ENCODE peak calls at places on chromosomes 6 and 20, in six cellular contexts. X is CD4-positive, alpha-beta memory T cell; Q is GM23248; W is OCI-LY7; D is fibroblast of mammary gland; L is GM06990. A is an unnamed sample.

GRCh38 chr20:64216036-64216435 is 39.5 kb upstream of the PCMTD2 start:
- DNase-seq in X (no peak), Q (no peak), W (no peak), D (no peak), L (no peak), A (no peak)

GRCh38 chr6:26217714-26218075 is 130.5 kb downstream of the HFE start:
- DNase-seq in X (no peak), Q (peak; percentile 9), W (no peak), D (no peak), L (peak; percentile 48), A (no peak)

GRCh38 chr20:44326391-44327159 is 10.3 kb upstream of the R3HDML start:
- DNase-seq in X (no peak), Q (peak; percentile 21), W (no peak), D (no peak), L (no peak), A (no peak)

GRCh38 chr20:43835944-43836540 is 78.6 kb upstream of the TOX2 start:
- DNase-seq in X (no peak), Q (no peak), W (no peak), D (no peak), L (no peak), A (no peak)

GRCh38 chr20:60453847-60454246 is 495.6 kb downstream of the CDH26 start:
- DNase-seq in X (no peak), Q (no peak), W (peak; percentile 2), D (no peak), L (no peak), A (no peak)

GRCh38 chr20:23753589-23753988 is 2.9 kb upstream of the CST1 start:
- DNase-seq in X (no peak), Q (no peak), W (no peak), D (peak; percentile 47), L (no peak), A (no peak)

GRCh38 chr6:33750244-33750991 is 3.7 kb upstream of the IP6K3 start:
- DNase-seq in X (no peak), Q (peak; percentile 31), W (no peak), D (peak; percentile 49), L (no peak), A (no peak)

GRCh38 chr6:106117579-106117978 is 31.4 kb downstream of the PRDM1 start:
- DNase-seq in X (peak; percentile 87), Q (no peak), W (no peak), D (no peak), L (no peak), A (peak; percentile 65)

GRCh38 chr6:112189494-112189893 is 64.9 kb downstream of the LAMA4 start:
- DNase-seq in X (no peak), Q (peak; percentile 58), W (no peak), D (peak; percentile 93), L (no peak), A (no peak)

GRCh38 chr6:34513628-34514027 is 42.5 kb downstream of the SPDEF start:
- DNase-seq in X (no peak), Q (no peak), W (no peak), D (no peak), L (no peak), A (no peak)

GRCh38 chr20:61902213-61902869 is 163.3 kb downstream of the TAF4 start:
- DNase-seq in X (no peak), Q (no peak), W (no peak), D (no peak), L (no peak), A (no peak)

GRCh38 chr6:152661776-152662175 is 24.6 kb upstream of the SYNE1 start:
- DNase-seq in X (no peak), Q (no peak), W (no peak), D (no peak), L (no peak), A (no peak)

GRCh38 chr6:143357152-143357551 is 93.3 kb downstream of the ADAT2 start:
- DNase-seq in X (no peak), Q (no peak), W (no peak), D (no peak), L (no peak), A (no peak)

GRCh38 chr6:143361536-143362191 is 88.8 kb downstream of the ADAT2 start:
- DNase-seq in X (no peak), Q (no peak), W (no peak), D (no peak), L (no peak), A (no peak)

GRCh38 chr6:143362192-143362558 is 88.3 kb downstream of the ADAT2 start:
- DNase-seq in X (no peak), Q (no peak), W (no peak), D (no peak), L (no peak), A (no peak)
- H3K4me3 ChIP-seq in X (no peak overlapping the region), Q (no peak overlapping the region), W (no peak overlapping the region), D (no peak overlapping the region), L (no peak overlapping the region), A (no peak overlapping the region)

GRCh38 chr6:29724937-29725869 is 2.0 kb downstream of the HLA-F start:
- DNase-seq in X (no peak), Q (no peak), W (no peak), D (no peak), L (no peak), A (no peak)
- H3K4me3 ChIP-seq in X (peak overlapping the region; percentile 95), Q (no peak overlapping the region), W (no peak overlapping the region), D (no peak overlapping the region), L (peak overlapping the region; percentile 100), A (peak overlapping the region; percentile 95)

DNA sequence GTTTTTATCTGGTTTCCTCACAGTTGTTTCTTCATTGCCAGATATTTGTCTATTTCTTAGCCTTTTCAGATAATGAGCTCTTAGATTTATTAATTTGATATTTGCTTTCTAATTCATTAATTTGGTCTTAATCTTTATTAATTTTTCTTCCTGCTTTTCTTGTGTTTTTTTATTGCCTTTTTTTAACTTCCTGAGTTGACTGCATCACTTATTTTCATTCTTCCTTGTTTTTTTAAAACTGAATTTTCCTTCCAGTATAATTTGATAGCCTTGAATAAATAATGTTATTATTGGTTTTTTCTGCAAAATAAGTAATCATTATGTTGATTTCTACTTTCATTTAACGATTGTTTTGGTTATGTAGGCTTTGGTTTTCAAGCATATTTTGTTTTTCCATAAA is 91.5 kb downstream of the RNF144B start:
- DNase-seq in X (no peak), Q (no peak), W (no peak), D (no peak), L (no peak), A (no peak)
- H3K4me3 ChIP-seq in X (no peak overlapping the region), Q (no peak overlapping the region), W (no peak overlapping the region), D (no peak overlapping the region), L (no peak overlapping the region), A (no peak overlapping the region)

GRCh38 chr20:58194176-58194796 is 34.2 kb downstream of the ANKRD60 start:
- DNase-seq in X (no peak), Q (peak; percentile 20), W (no peak), D (peak; percentile 35), L (no peak), A (no peak)

GRCh38 chr20:58197185-58197469 is 31.3 kb downstream of the ANKRD60 start:
- DNase-seq in X (no peak), Q (no peak), W (no peak), D (no peak), L (no peak), A (no peak)

GRCh38 chr20:58195047-58195446 is 33.4 kb downstream of the ANKRD60 start:
- DNase-seq in X (no peak), Q (no peak), W (no peak), D (no peak), L (no peak), A (no peak)

GRCh38 chr20:58198384-58198783 is 30.1 kb downstream of the ANKRD60 start:
- DNase-seq in X (no peak), Q (no peak), W (no peak), D (no peak), L (no peak), A (no peak)

DNA sequence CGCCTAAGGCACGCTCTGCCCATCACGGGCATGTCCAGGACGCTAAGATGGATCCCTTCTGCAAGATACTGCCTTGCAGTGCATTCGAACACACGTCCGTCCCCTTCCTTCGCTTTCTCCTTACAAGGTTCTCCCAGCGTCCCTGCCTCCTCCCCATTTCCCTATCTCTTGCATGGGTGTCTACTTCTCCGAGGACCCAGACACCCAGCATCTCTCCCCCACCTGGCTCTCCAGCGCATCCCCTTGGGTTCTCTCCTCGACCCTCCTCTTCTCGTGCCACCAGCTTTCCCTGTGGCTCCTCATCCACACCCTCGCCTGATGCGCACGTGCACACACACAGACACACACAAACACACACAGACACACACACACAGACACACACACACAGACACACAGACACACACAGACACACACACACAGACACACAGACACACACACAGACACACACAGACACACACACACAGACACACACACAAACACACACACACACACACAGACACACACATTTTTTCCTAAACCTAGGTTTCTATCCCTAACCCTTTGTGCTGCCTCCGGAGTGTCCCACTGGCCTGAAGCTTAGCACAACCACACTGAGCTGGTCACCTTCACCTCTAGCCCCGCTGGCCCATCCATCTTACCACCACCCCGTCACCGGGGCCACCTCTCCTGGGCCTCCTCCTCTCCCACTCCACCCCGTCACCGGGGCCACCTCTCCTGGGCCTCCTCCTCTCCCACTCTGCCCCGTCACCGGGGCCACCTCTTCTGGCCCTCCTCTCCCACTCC is 31.9 kb downstream of the ANKRD60 start:
- DNase-seq in X (no peak), Q (no peak), W (no peak), D (no peak), L (no peak), A (no peak)
- H3K4me3 ChIP-seq in X (no peak overlapping the region), Q (no peak overlapping the region), W (no peak overlapping the region), D (no peak overlapping the region), L (no peak overlapping the region), A (no peak overlapping the region)

GRCh38 chr6:3412779-3413500 is 43.9 kb downstream of the SLC22A23 start:
- DNase-seq in X (no peak), Q (no peak), W (no peak), D (no peak), L (no peak), A (no peak)

GRCh38 chr6:3417473-3417872 is 39.4 kb downstream of the SLC22A23 start:
- DNase-seq in X (no peak), Q (no peak), W (no peak), D (no peak), L (no peak), A (no peak)

GRCh38 chr6:3414704-3415453 is 42.0 kb downstream of the SLC22A23 start:
- DNase-seq in X (peak; percentile 9), Q (no peak), W (no peak), D (no peak), L (peak; percentile 37), A (no peak)

GRCh38 chr6:3413612-3414011 is 43.2 kb downstream of the SLC22A23 start:
- DNase-seq in X (no peak), Q (no peak), W (no peak), D (no peak), L (no peak), A (no peak)

GRCh38 chr6:3415490-3415889 is 41.4 kb downstream of the SLC22A23 start:
- DNase-seq in X (no peak), Q (no peak), W (no peak), D (no peak), L (no peak), A (no peak)
- H3K4me3 ChIP-seq in X (no peak overlapping the region), Q (no peak overlapping the region), W (no peak overlapping the region), D (no peak overlapping the region), L (no peak overlapping the region), A (no peak overlapping the region)